ENCODE peak calls at places on chromosomes 12 and 14, in ten cellular contexts. V is A549, L is GM12891, Y is breast epithelium, C is HCT116, J is right lobe of liver, M is endothelial cell of umbilical vein, X is HepG2, S is NB4, Z is stomach. Q is an unnamed sample.

GRCh38 chr12:130868412-130868811 is 3.5 kb upstream of the RAN start:
- DNase-seq in V (no peak), L (no peak), Y (no peak), C (no peak), J (no peak), M (no peak), X (no peak), S (no peak), Z (no peak), Q (no peak)

GRCh38 chr12:40054554-40055226 is 51.2 kb downstream of the SLC2A13 start:
- DNase-seq in V (peak; percentile 58), L (no peak), Y (no peak), C (no peak), J (no peak), M (no peak), X (no peak), S (no peak), Z (no peak), Q (peak; percentile 26)

GRCh38 chr12:77116277-77116676 is 50.9 kb upstream of the E2F7 start:
- DNase-seq in V (no peak), L (no peak), Y (no peak), C (no peak), J (no peak), M (peak; percentile 53), X (no peak), S (no peak), Z (no peak), Q (no peak)

GRCh38 chr12:94208433-94208921 is 60.1 kb downstream of the PLXNC1 start:
- DNase-seq in V (no peak), L (no peak), Y (no peak), C (no peak), J (no peak), M (no peak), X (no peak), S (no peak), Z (no peak), Q (no peak)

GRCh38 chr14:92716131-92716530 is 32.3 kb downstream of the LGMN start:
- DNase-seq in V (no peak), L (no peak), Y (no peak), C (no peak), J (no peak), M (no peak), X (no peak), S (no peak), Z (no peak), Q (no peak)

GRCh38 chr12:46446645-46447044 is 74.1 kb upstream of the SLC38A2 start:
- DNase-seq in V (no peak), L (no peak), Y (no peak), C (no peak), J (no peak), M (peak; percentile 76), X (no peak), S (no peak), Z (no peak), Q (no peak)

GRCh38 chr12:3990356-3990975 is 117.3 kb upstream of the PARP11 start:
- DNase-seq in V (no peak), L (no peak), Y (no peak), C (no peak), J (no peak), M (no peak), X (no peak), S (no peak), Z (no peak), Q (no peak)

GRCh38 chr12:52207895-52208294 is 16.1 kb upstream of the KRT80 start:
- DNase-seq in V (no peak), L (no peak), Y (peak; percentile 93), C (no peak), J (no peak), M (peak; percentile 22), X (no peak), S (peak; percentile 89), Z (peak; percentile 86), Q (no peak)

GRCh38 chr12:101696477-101697196 is 803 bp upstream of the CHPT1 start:
- DNase-seq in V (no peak), L (peak; percentile 25), Y (no peak), C (no peak), J (peak; percentile 77), M (no peak), X (peak; percentile 88), S (peak; percentile 95), Z (peak; percentile 32), Q (no peak)

GRCh38 chr12:27178723-27179398 is 65.2 kb upstream of the STK38L start:
- DNase-seq in V (no peak), L (no peak), Y (no peak), C (no peak), J (no peak), M (no peak), X (no peak), S (no peak), Z (no peak), Q (no peak)

GRCh38 chr12:304815-305214 is 42.2 kb upstream of the SLC6A13 start:
- DNase-seq in V (no peak), L (no peak), Y (no peak), C (no peak), J (no peak), M (no peak), X (no peak), S (no peak), Z (no peak), Q (no peak)

DNA sequence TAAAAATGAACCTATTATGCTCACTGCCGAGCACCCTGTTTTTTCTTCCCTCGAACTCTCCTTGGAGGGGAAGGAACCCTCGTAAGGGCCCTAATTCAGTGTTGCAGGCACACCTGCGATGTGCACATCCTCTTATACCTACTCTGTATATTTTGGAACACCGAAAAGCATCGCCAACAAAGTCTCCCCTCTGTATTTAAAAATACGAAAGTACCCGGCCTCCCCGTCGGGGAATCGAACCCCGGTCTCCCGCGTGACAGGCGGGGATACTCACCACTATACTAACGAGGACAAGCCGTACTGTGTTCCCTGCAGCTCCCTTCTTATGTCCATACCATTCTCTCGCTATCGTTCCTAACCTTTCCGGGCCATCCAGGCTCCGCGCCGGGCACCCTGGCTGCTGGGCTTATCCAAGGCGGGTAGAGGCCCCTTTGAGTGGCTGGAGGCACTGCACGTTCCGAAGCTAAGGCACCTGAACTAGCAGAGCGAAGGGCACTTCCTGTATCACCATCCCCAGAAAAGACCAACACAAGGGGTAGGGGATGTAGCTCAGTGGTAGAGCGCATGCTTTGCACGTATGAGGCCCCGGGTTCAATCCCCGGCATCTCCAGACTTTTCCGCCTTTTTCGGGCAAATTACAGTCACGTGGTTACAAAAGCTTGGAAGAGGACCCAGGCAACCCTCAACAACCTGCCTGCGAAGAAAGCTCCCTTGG is 25.1 kb upstream of the UBC start:
- DNase-seq in V (peak; percentile 97), L (no peak), Y (peak; percentile 86), C (peak; percentile 95), J (peak; percentile 77), M (peak; percentile 91), X (peak; percentile 90), S (peak; percentile 99), Z (peak; percentile 86), Q (no peak)
- TF ChIP-seq POLR2A in V (no peak), L (peak; percentile 57), Y (no peak), C (no peak), J (peak; percentile 27), M (peak; percentile 41), X (peak; percentile 40), S (no peak), Z (no peak), Q (no peak)

DNA sequence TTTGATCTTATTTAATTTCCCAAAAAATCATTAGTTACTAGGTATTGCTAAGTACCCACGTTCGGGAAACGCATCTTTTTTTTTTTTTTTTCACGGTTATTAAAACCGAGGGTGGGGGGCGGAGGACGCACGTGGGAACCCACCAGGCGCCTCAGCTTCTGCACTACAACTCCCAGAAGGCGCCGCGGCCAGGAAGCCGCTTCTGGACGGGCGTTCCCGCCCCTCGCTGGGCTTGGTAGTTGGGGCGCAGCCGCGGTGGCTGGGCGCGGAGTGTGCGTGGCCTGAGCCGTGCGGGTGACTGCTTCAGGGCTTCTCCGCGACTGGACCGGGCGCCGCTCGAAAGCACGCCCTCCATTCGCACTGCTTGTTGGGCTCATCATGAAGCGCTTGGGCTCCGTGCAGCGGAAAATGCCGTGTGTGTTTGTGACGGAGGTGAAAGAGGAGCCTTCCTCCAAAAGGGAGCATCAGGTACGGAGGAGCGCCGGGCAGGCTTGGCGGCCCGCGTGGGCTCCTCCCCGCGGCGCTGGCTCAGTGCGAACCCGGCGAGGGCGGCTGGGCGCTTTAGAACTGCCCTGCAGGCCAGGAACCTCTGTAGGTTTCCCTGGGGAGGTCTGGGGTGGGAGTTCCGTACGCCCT is 6.2 kb upstream of the C12orf50 start:
- DNase-seq in V (peak; percentile 90), L (peak; percentile 67), Y (peak; percentile 83), C (peak; percentile 68), J (peak; percentile 94), M (peak; percentile 90), X (peak; percentile 75), S (peak; percentile 95), Z (peak; percentile 87), Q (peak; percentile 82)
- TF ChIP-seq POLR2A in V (peak; percentile 98), L (peak; percentile 84), Y (peak; percentile 36), C (peak; percentile 91), J (peak; percentile 83), M (peak; percentile 90), X (peak; percentile 92), S (peak; percentile 98), Z (no peak), Q (peak; percentile 98)

GRCh38 chr14:99596071-99596627 is 7.9 kb downstream of the CCDC85C start:
- DNase-seq in V (peak; percentile 36), L (no peak), Y (no peak), C (no peak), J (no peak), M (peak; percentile 73), X (no peak), S (no peak), Z (peak; percentile 75), Q (no peak)
- TF ChIP-seq POLR2A in V (no peak), L (no peak), Y (no peak), C (no peak), J (no peak), M (no peak), X (no peak), S (no peak), Z (no peak), Q (no peak)

GRCh38 chr12:6974180-6974579 is 3.5 kb downstream of the EMG1 start:
- DNase-seq in V (no peak), L (no peak), Y (no peak), C (no peak), J (no peak), M (no peak), X (no peak), S (no peak), Z (no peak), Q (no peak)
- TF ChIP-seq POLR2A in V (no peak), L (no peak), Y (no peak), C (no peak), J (no peak), M (no peak), X (no peak), S (no peak), Z (no peak), Q (no peak)

Q was measured in H54.